ENCODE peak calls at places on chromosomes 16 and 17, in eight cellular contexts. T is foreskin melanocyte; U is activated CD8-positive, alpha-beta memory T cell treated with anti-CD3 and anti-CD28 coated beads for 48 hours; Q is GM19239; N is GM13976; K is heart left ventricle; R is AG10803; H is COR-L47. J is an unnamed sample.

GRCh38 chr16:1659071-1659470 is 19.0 kb upstream of the JPT2 start:
- DNase-seq in Q (no peak), N (no peak), K (no peak), U (no peak), H (no peak), T (no peak), R (no peak), J (no peak)

GRCh38 chr16:81832801-81833547 is 53.9 kb downstream of the PLCG2 start:
- DNase-seq in Q (no peak), U (no peak), K (no peak), N (no peak), T (no peak), H (no peak), R (no peak), J (no peak)

GRCh38 chr17:34156741-34157589 is 98.1 kb upstream of the CCL2 start:
- DNase-seq in Q (no peak), T (no peak), H (no peak), N (no peak), R (no peak), U (no peak), K (no peak), J (no peak)

GRCh38 chr16:2500634-2500936 is 13.2 kb upstream of the ATP6V0C start:
- DNase-seq in T (no peak), Q (no peak), N (no peak), U (no peak), R (no peak), H (no peak), K (no peak), J (no peak)

GRCh38 chr17:59859444-59860025 is 33.2 kb downstream of the TUBD1 start:
- DNase-seq in Q (no peak), H (no peak), U (no peak), T (no peak), R (peak), N (peak), K (no peak), J (no peak)

GRCh38 chr17:4852504-4853075 is 19.4 kb downstream of the MINK1 start:
- DNase-seq in N (no peak), H (no peak), T (no peak), Q (no peak), R (peak), K (no peak), U (no peak), J (peak)

GRCh38 chr17:76565728-76566612 is 19.7 kb downstream of the ST6GALNAC2 start:
- DNase-seq in T (no peak), K (no peak), R (no peak), Q (no peak), H (no peak), U (no peak), N (no peak), J (no peak)

GRCh38 chr16:68798398-68798797 is 44.9 kb upstream of the TANGO6 start:
- DNase-seq in U (no peak), R (no peak), Q (no peak), K (no peak), N (no peak), H (peak), T (no peak), J (no peak)

GRCh38 chr17:5485270-5486205 is at the start of gene DERL2:
- DNase-seq in R (peak), N (no peak), H (peak), K (no peak), U (no peak), T (no peak), Q (no peak), J (no peak)

GRCh38 chr16:56355221-56355620 is 70.1 kb downstream of the AMFR start:
- DNase-seq in N (peak), H (no peak), T (no peak), R (no peak), K (peak), Q (no peak), U (no peak), J (no peak)

GRCh38 chr17:81218991-81219390 is 3.8 kb downstream of the CEP131 start:
- DNase-seq in K (no peak), Q (no peak), T (no peak), R (no peak), N (no peak), H (no peak), U (no peak), J (no peak)

GRCh38 chr17:9571201-9571600 is 4.4 kb downstream of the STX8 start:
- DNase-seq in U (no peak), Q (no peak), T (no peak), H (no peak), K (no peak), R (no peak), N (no peak), J (no peak)

GRCh38 chr16:85564277-85565051 is 48.7 kb upstream of the GSE1 start:
- DNase-seq in H (no peak), U (no peak), T (no peak), K (no peak), N (peak), Q (no peak), R (no peak), J (no peak)

GRCh38 chr17:53135969-53136368 is 686.8 kb upstream of the KIF2B start:
- DNase-seq in U (no peak), Q (no peak), H (no peak), R (no peak), N (no peak), T (no peak), K (no peak), J (no peak)

GRCh38 chr17:77501101-77501566 is 360.4 kb downstream of the SEC14L1 start:
- DNase-seq in Q (no peak), N (peak), U (no peak), T (no peak), R (no peak), K (no peak), H (no peak), J (no peak)